ENCODE peak calls at places on chromosomes 6 and 20, in five cellular contexts. E is GM12878, W is NCI-H510A treated with DMSO at 0.1 percent for 48 hours, N is T47D, S is mesenteric fat pad. L is an unnamed sample.

GRCh38 chr6:89120371-89120770 is 2.5 kb upstream of the SRSF12 start:
- DNase-seq in N (no peak), W (no peak), S (no peak), E (no peak), L (no peak)

GRCh38 chr20:50560867-50561266 is 50.7 kb downstream of the PTPN1 start:
- DNase-seq in N (no peak), E (no peak), W (no peak), S (no peak), L (no peak)

GRCh38 chr20:4480104-4480503 is 241.6 kb upstream of the PRND start:
- DNase-seq in N (no peak), W (no peak), S (no peak), E (no peak), L (no peak)

GRCh38 chr6:43896474-43896873 is 126.5 kb downstream of the VEGFA start:
- DNase-seq in W (no peak), N (no peak), S (no peak), E (no peak), L (no peak)

GRCh38 chr6:169854083-169854725 is 102.8 kb downstream of the ERMARD start:
- DNase-seq in S (peak), N (no peak), W (no peak), E (no peak), L (no peak)

GRCh38 chr6:107641500-107641931 is 151.6 kb downstream of the SOBP start:
- DNase-seq in W (no peak), E (no peak), N (peak), S (no peak), L (no peak)

GRCh38 chr6:129476810-129477209 is 233.2 kb downstream of the ARHGAP18 start:
- DNase-seq in E (no peak), W (no peak), N (no peak), S (no peak), L (no peak)

GRCh38 chr6:31777667-31778050 is 531 bp upstream of the VWA7 start:
- DNase-seq in E (no peak), N (no peak), W (no peak), S (no peak), L (no peak)

GRCh38 chr6:25166955-25167753 is 112.0 kb upstream of the CARMIL1 start:
- DNase-seq in W (peak), E (no peak), N (no peak), S (no peak), L (peak)

GRCh38 chr6:113047932-113048331 is 700.8 kb downstream of the RFPL4B start:
- DNase-seq in W (no peak), N (no peak), E (no peak), S (no peak), L (no peak)

GRCh38 chr6:128412680-128413079 is 107.7 kb downstream of the PTPRK start:
- DNase-seq in S (no peak), N (no peak), E (no peak), W (no peak), L (no peak)

GRCh38 chr20:57698191-57698866 is 11.5 kb downstream of the PMEPA1 start:
- DNase-seq in W (no peak), S (no peak), E (no peak), N (no peak), L (peak)

GRCh38 chr20:38158701-38159325 is 6.3 kb downstream of the TGM2 start:
- DNase-seq in E (no peak), W (no peak), N (no peak), S (no peak), L (no peak)

GRCh38 chr6:155030148-155030720 is 35.1 kb downstream of the TIAM2 start:
- DNase-seq in N (no peak), E (no peak), S (no peak), W (no peak), L (no peak)

L was measured in NCI-H69.